ENCODE peak calls at places on chromosomes 12 and 14, in four cellular contexts. S, C, K and D are unnamed samples.

GRCh38 chr12:109925185-109925835 is 25.2 kb downstream of the TCHP start:
- DNase-seq in S (no peak), C (no peak), K (no peak), D (no peak)

GRCh38 chr14:23248601-23249000 is 10.9 kb downstream of the RNF212B start:
- DNase-seq in S (no peak), C (no peak), K (no peak), D (no peak)

GRCh38 chr14:20989787-20990600 is at the start of gene METTL17:
- DNase-seq in S (peak; percentile 93), C (peak; percentile 89), K (peak; percentile 98), D (peak; percentile 46)

GRCh38 chr12:51886021-51886710 is 1.7 kb upstream of the ANKRD33 start:
- DNase-seq in S (peak; percentile 55), C (peak; percentile 79), K (no peak), D (no peak)

GRCh38 chr14:31059152-31059924 is 33.2 kb upstream of the STRN3 start:
- DNase-seq in S (no peak), C (no peak), K (no peak), D (no peak)

GRCh38 chr14:22982013-22982476 is 306 bp downstream of the AJUBA start:
- DNase-seq in S (no peak), C (no peak), K (no peak), D (no peak)

GRCh38 chr12:100716949-100717732 is 77.4 kb upstream of the ANO4 start:
- DNase-seq in S (peak; percentile 28), C (no peak), K (no peak), D (peak; percentile 52)

GRCh38 chr12:53004178-53004577 is 2.1 kb upstream of the EIF4B start:
- DNase-seq in S (no peak), C (no peak), K (no peak), D (no peak)

GRCh38 chr12:64595863-64596793 is 14.2 kb upstream of the RASSF3 start:
- DNase-seq in S (no peak), C (no peak), K (no peak), D (no peak)

GRCh38 chr12:51726931-51727330 is 121.6 kb downstream of the FIGNL2 start:
- DNase-seq in S (no peak), C (no peak), K (no peak), D (no peak)

GRCh38 chr12:114743799-114744198 is 59.8 kb upstream of the TBX3 start:
- DNase-seq in S (no peak), C (no peak), K (no peak), D (no peak)

GRCh38 chr14:33393155-33393894 is 454.6 kb downstream of the NPAS3 start:
- DNase-seq in S (no peak), C (no peak), K (no peak), D (no peak)

GRCh38 chr14:61472025-61472672 is 150.8 kb downstream of the PRKCH start:
- DNase-seq in S (peak; percentile 65), C (peak; percentile 61), K (no peak), D (no peak)

GRCh38 chr12:84786622-84787021 is 126.0 kb downstream of the SLC6A15 start:
- DNase-seq in S (no peak), C (no peak), K (no peak), D (no peak)

GRCh38 chr12:53231859-53232640 is at the start of gene RARG:
- DNase-seq in S (peak; percentile 87), C (no peak), K (no peak), D (peak; percentile 88)

GRCh38 chr14:40682131-40682913 is 924.4 kb upstream of the LRFN5 start:
- DNase-seq in S (no peak), C (no peak), K (no peak), D (no peak)

GRCh38 chr12:13772264-13772663 is 209.1 kb downstream of the GRIN2B start:
- DNase-seq in S (no peak), C (no peak), K (no peak), D (no peak)

GRCh38 chr14:56065621-56066295 is 52.5 kb upstream of the PELI2 start:
- DNase-seq in S (no peak), C (no peak), K (no peak), D (no peak)

GRCh38 chr14:57863471-57863870 is 2.4 kb downstream of the SLC35F4 start:
- DNase-seq in S (no peak), C (no peak), K (no peak), D (no peak)

GRCh38 chr14:36647827-36648753 is 13.6 kb upstream of the PAX9 start:
- DNase-seq in S (peak; percentile 47), C (no peak), K (no peak), D (no peak)

GRCh38 chr12:46547421-46548340 is 175.1 kb upstream of the SLC38A2 start:
- DNase-seq in S (no peak), C (no peak), K (no peak), D (no peak)

GRCh38 chr14:22656226-22656625 is 12.1 kb upstream of the OR6J1 start:
- DNase-seq in S (no peak), C (no peak), K (no peak), D (no peak)

GRCh38 chr14:100440207-100440631 is 117.1 kb downstream of the SLC25A47 start:
- DNase-seq in S (peak; percentile 89), C (peak; percentile 20), K (peak; percentile 65), D (peak; percentile 70)

GRCh38 chr14:75428230-75429104 is 645 bp downstream of the JDP2 start:
- DNase-seq in S (peak; percentile 46), C (no peak), K (no peak), D (peak; percentile 49)

GRCh38 chr12:105961821-105962671 is 176.7 kb downstream of the NUAK1 start:
- DNase-seq in S (no peak), C (no peak), K (no peak), D (no peak)

GRCh38 chr12:50419112-50419909 is 18.6 kb downstream of the LARP4 start:
- DNase-seq in S (no peak), C (no peak), K (no peak), D (no peak)